ENCODE peak calls at places on chromosomes 16 and 17, in ten cellular contexts. A, D, P, V, X, S, L, W, Q and C are unnamed samples.

GRCh38 chr17:40963838-40964237 is 2.9 kb downstream of the KRT39 start:
- DNase-seq in V (no peak), Q (no peak), L (no peak), W (no peak), A (peak; percentile 37), S (no peak), D (no peak), X (no peak), P (peak; percentile 28), C (no peak)

GRCh38 chr17:68381076-68381900 is 76.0 kb downstream of the WIPI1 start:
- DNase-seq in P (peak; percentile 78), Q (no peak), W (no peak), X (peak; percentile 77), A (peak; percentile 84), L (peak; percentile 30), D (no peak), S (no peak), V (no peak), C (no peak)

GRCh38 chr17:27430882-27431491 is 25.3 kb upstream of the KSR1 start:
- DNase-seq in L (peak; percentile 41), V (no peak), A (peak; percentile 67), S (peak; percentile 34), P (peak; percentile 50), D (no peak), W (no peak), Q (no peak), X (peak; percentile 69), C (peak; percentile 76)

GRCh38 chr16:69329369-69330285 is 761 bp downstream of the PDF start:
- DNase-seq in A (no peak), L (no peak), W (no peak), Q (no peak), X (peak; percentile 75), S (no peak), V (peak; percentile 75), D (no peak), P (no peak), C (peak; percentile 82)

GRCh38 chr17:8935194-8935593 is 30.3 kb downstream of the PIK3R5 start:
- DNase-seq in L (no peak), X (peak; percentile 81), P (peak; percentile 18), S (no peak), A (peak; percentile 26), D (no peak), V (peak; percentile 56), Q (no peak), W (no peak), C (peak; percentile 60)

GRCh38 chr17:5499790-5500189 is 13.4 kb downstream of the MIS12 start:
- DNase-seq in S (no peak), X (no peak), A (no peak), V (no peak), Q (no peak), L (no peak), D (no peak), W (no peak), P (no peak), C (no peak)

GRCh38 chr17:348692-349425 is 3.7 kb downstream of the RPH3AL start:
- DNase-seq in X (peak; percentile 78), W (no peak), D (peak; percentile 53), V (peak; percentile 88), Q (peak; percentile 70), P (no peak), S (peak; percentile 81), L (no peak), A (peak; percentile 93), C (no peak)

GRCh38 chr17:37134050-37134449 is 185.3 kb downstream of the AATF start:
- DNase-seq in V (no peak), A (no peak), Q (no peak), P (no peak), S (no peak), W (no peak), D (no peak), X (no peak), L (no peak), C (no peak)

GRCh38 chr16:15775209-15775608 is 81.6 kb downstream of the MYH11 start:
- DNase-seq in D (no peak), A (peak; percentile 68), V (no peak), L (no peak), P (peak; percentile 44), W (no peak), X (no peak), S (no peak), Q (no peak), C (no peak)

GRCh38 chr16:15770512-15770911 is 86.3 kb downstream of the MYH11 start:
- DNase-seq in D (no peak), S (no peak), W (no peak), Q (no peak), V (no peak), L (no peak), X (no peak), A (no peak), P (peak; percentile 92), C (peak; percentile 57)

GRCh38 chr16:15773964-15774363 is 82.9 kb downstream of the MYH11 start:
- DNase-seq in W (no peak), X (no peak), S (no peak), L (no peak), V (no peak), A (no peak), P (peak; percentile 28), D (no peak), Q (no peak), C (no peak)

GRCh38 chr16:15771694-15772093 is 85.1 kb downstream of the MYH11 start:
- DNase-seq in A (no peak), L (no peak), S (no peak), X (no peak), Q (no peak), W (no peak), V (no peak), P (no peak), D (no peak), C (peak; percentile 4)

GRCh38 chr16:15772579-15773293 is 84.1 kb downstream of the MYH11 start:
- DNase-seq in A (no peak), Q (no peak), V (no peak), W (no peak), L (no peak), S (no peak), X (peak; percentile 4), D (no peak), P (no peak), C (peak; percentile 62)
- H3K4me1 ChIP-seq in A (no peaks in the 10 kb centered on the region), Q (no peaks in the 10 kb centered on the region), V (no peaks in the 10 kb centered on the region), W (peaks cover 63% of the 10 kb centered on the region), L (no peaks in the 10 kb centered on the region), S (no peaks in the 10 kb centered on the region), X (no peaks in the 10 kb centered on the region), D (peaks cover 18% of the 10 kb centered on the region), P (no peaks in the 10 kb centered on the region), C (peaks cover 3% of the 10 kb centered on the region)

DNA sequence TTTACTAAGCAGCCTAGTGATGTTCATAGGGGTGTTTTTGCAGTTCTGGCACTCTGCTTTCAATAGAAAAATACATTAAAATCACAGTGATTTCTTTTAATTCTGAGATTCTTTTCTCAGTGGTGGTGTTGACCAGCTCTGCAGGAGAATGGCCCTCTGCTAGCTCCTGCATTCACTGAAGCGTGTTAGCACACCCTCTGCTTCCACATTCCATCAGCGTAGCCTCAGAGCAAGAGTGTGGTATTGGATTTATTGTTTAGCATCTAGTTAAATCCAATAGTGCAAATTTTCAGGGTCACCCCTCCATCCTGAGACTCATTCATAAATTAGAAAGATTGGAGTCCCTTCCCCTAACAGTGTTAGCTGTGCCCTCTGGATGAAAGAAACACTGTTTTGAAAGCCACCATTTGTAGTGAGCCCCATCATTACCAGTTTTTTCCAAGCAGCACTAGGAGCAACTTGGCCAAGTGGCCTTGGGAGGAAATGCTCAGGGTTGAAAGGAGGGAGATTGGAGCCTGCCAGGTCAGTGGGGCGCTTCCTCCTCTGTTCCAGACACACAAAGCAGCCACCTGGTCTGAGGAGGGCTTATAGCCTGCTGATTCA is 45.7 kb downstream of the B9D1 start:
- DNase-seq in A (no peak), X (no peak), V (peak; percentile 2), S (no peak), L (no peak), W (no peak), P (no peak), Q (no peak), D (no peak), C (no peak)
- H3K27ac ChIP-seq in A (no peak overlapping the region), X (peak overlapping the region; percentile 17), V (no peak overlapping the region), S (peak overlapping the region; percentile 75), L (no peak overlapping the region), W (no peak overlapping the region), P (peak overlapping the region; percentile 3), Q (no peak overlapping the region), D (no peak overlapping the region), C (no peak overlapping the region)

GRCh38 chr17:56913867-56914640 is at the start of gene TRIM25:
- DNase-seq in P (peak; percentile 91), S (peak; percentile 86), D (peak; percentile 94), A (peak; percentile 93), L (peak; percentile 75), Q (peak; percentile 90), V (peak; percentile 97), W (peak; percentile 93), X (peak; percentile 98), C (peak; percentile 98)

GRCh38 chr17:56910509-56911235 is 3.2 kb downstream of the TRIM25 start:
- DNase-seq in A (no peak), V (no peak), X (no peak), P (no peak), L (no peak), S (no peak), W (no peak), D (no peak), Q (no peak), C (no peak)

GRCh38 chr17:56914641-56915263 is 903 bp upstream of the TRIM25 start:
- DNase-seq in Q (no peak), D (no peak), A (peak; percentile 17), S (no peak), V (no peak), P (no peak), L (no peak), X (no peak), W (no peak), C (no peak)

GRCh38 chr17:56913000-56913866 is 616 bp downstream of the TRIM25 start:
- DNase-seq in V (peak; percentile 62), D (no peak), L (no peak), X (peak; percentile 69), Q (no peak), P (peak; percentile 12), A (no peak), S (no peak), W (no peak), C (no peak)

DNA sequence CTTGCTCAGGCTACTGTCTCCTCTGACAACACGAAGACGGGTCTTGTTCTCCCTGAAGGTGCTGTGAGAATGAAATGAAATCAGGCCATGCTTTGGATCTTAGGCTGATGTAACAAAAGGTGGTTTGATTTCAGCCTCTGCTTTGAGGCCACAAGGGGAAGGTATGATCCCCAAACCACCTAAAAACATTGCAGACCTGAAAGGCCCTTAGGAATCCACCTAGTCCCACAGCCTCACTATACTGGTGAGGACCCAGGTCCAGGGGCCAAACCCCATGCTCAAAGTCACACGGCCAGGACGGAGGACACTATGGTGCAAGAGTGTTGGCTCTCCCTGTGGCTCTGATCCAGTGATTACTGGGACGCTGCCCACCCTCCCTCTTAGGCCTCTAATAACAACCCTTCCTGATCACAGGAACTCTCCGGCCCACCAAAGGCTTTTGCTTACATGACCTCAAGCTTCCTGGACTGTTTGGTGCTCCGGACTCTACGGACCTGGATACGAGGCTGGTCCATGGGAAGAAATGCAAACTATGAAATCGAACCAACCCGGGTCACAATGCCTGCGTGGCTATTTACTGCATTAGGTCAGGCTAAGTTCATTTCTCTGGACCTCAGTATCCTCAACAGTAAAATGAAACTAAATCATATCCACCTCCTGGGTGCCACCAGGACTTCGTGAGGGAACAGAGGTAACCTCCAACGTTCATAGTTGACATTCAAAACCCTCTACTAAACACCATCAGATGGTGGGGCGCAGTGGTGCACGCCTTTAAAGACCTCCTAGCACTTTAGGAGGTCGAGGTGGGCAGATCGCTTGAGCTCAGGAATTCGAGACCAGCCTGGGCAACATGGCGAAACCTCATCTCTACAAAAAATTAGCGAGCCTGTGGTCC is 1.5 kb downstream of the TRIM25 start:
- DNase-seq in X (no peak), W (peak; percentile 86), Q (peak; percentile 31), S (peak; percentile 57), D (peak; percentile 47), L (no peak), P (peak; percentile 27), V (peak; percentile 91), A (no peak), C (peak; percentile 62)
- H3K4me1 ChIP-seq in X (peaks cover 61% of the 10 kb centered on the region), W (peaks cover 21% of the 10 kb centered on the region), Q (no peaks in the 10 kb centered on the region), S (peaks cover 52% of the 10 kb centered on the region), D (peaks cover 59% of the 10 kb centered on the region), L (peaks cover 49% of the 10 kb centered on the region), P (peaks cover 5% of the 10 kb centered on the region), V (no peaks in the 10 kb centered on the region), A (peaks cover 47% of the 10 kb centered on the region), C (no peaks in the 10 kb centered on the region)

GRCh38 chr17:50132104-50132794 is 2.3 kb upstream of the SAMD14 start:
- DNase-seq in D (no peak), V (no peak), Q (no peak), A (no peak), P (no peak), S (no peak), W (no peak), L (no peak), X (no peak), C (no peak)

GRCh38 chr17:50128441-50129302 is 1.3 kb downstream of the SAMD14 start:
- DNase-seq in V (no peak), S (no peak), P (peak; percentile 43), Q (no peak), W (no peak), D (no peak), L (no peak), X (peak; percentile 58), A (no peak), C (no peak)

GRCh38 chr17:50129303-50129945 is 536 bp downstream of the SAMD14 start:
- DNase-seq in L (no peak), A (peak; percentile 66), P (peak; percentile 55), D (peak; percentile 54), S (no peak), W (no peak), V (no peak), X (peak; percentile 68), Q (no peak), C (no peak)

GRCh38 chr17:50130778-50131317 is 888 bp upstream of the SAMD14 start:
- DNase-seq in X (no peak), A (peak; percentile 36), Q (no peak), L (no peak), D (no peak), P (no peak), S (peak; percentile 39), W (no peak), V (no peak), C (no peak)

DNA sequence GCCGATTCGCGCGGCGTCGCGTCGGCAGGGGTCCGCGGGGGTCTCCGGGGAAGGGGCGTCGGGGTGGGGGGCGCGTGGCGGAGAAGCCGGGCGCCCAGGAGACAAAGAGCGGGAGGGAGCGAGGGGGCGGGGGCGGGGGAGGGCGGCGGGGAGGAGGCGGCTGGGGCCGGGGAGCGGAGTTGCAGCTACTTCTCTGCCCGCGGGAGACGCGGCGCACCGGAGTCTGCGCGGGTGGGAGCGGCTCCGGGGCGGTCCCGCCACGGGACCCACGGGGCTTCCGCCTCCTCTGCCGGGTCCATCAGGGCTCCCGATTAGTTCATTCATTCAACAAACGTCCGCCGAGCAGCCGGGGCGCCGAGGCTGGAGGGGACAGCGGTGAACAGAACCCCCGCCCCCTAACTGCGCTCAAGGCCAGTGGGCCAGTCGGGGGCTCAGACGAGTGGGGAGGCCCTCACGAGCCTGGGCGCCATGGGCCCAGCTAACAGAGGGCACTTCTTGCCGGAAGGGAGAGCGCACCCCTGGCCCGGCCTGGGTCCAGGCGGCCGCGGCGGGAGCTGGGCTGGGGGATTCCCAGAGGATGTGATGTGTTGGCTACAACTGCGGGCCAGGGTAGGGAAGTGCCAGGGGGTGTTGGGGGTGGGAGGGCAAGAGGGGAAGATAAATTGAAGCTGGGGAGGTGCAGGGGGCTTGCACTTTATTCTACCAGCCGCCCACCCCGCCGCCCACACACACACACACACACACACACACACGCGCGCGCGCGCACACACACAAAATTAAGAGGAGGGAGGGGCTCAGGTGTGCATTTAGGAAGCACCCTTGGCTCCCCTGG is at the start of gene SAMD14:
- DNase-seq in Q (no peak), S (no peak), X (peak; percentile 69), A (no peak), V (no peak), L (no peak), W (no peak), P (no peak), D (no peak), C (no peak)
- H3K27ac ChIP-seq in Q (no peak within 1 kb of the TSS), S (no peak within 1 kb of the TSS), X (peak within 1 kb of the TSS; percentile 36), A (peak within 1 kb of the TSS; percentile 67), V (peak within 1 kb of the TSS; percentile 16), L (no peak within 1 kb of the TSS), W (peak within 1 kb of the TSS; percentile 62), P (no peak within 1 kb of the TSS), D (no peak within 1 kb of the TSS), C (no peak within 1 kb of the TSS)